ENCODE peak calls at places on chromosomes 16 and 17, in eight cellular contexts. O is activated T-helper 1 cell treated with anti-CD3 and anti-CD28 coated beads, Interleukin-2, amount 50 U/mL, for 16 hours; T is epithelial cell of esophagus; E is hippocampal formation; R is kidney glomerular epithelial cell; W is central memory CD4-positive, alpha-beta T cell; C is AG09319; G is stimulated activated CD4-positive, alpha-beta T cell treated with anti-CD3 and anti-CD28 coated beads, Interleukin-1b, Interleukin-23, amount 100 ng/mL, for 24 hours. S is an unnamed sample.

GRCh38 chr17:78515480-78515879 is 61.7 kb downstream of the DNAH17 start:
- DNase-seq in C (no peak), T (no peak), G (no peak), R (no peak), W (no peak), E (no peak), O (no peak), S (no peak)

GRCh38 chr17:63475491-63476412 is 1.1 kb upstream of the ACE start:
- DNase-seq in G (no peak), E (no peak), O (no peak), T (no peak), R (no peak), C (no peak), W (no peak), S (peak; percentile 52)

GRCh38 chr17:1709971-1710806 is at the start of gene TLCD2:
- DNase-seq in W (no peak), G (no peak), R (peak; percentile 56), T (peak; percentile 77), O (no peak), C (peak; percentile 49), E (no peak), S (no peak)

GRCh38 chr16:70416748-70417616 is 21.9 kb downstream of the ST3GAL2 start:
- DNase-seq in R (peak; percentile 41), O (no peak), G (no peak), W (no peak), T (no peak), E (no peak), C (no peak), S (no peak)

GRCh38 chr17:80415626-80416042 is 667 bp downstream of the ENDOV start:
- DNase-seq in T (no peak), E (no peak), G (no peak), R (no peak), C (no peak), O (no peak), W (no peak), S (no peak)

GRCh38 chr16:53695070-53695469 is 8.6 kb downstream of the RPGRIP1L start:
- DNase-seq in O (no peak), E (no peak), C (no peak), R (peak; percentile 8), T (peak; percentile 26), W (no peak), G (no peak), S (no peak)

GRCh38 chr17:81858170-81858966 is 2.0 kb downstream of the P4HB start:
- DNase-seq in C (no peak), O (no peak), G (no peak), W (no peak), T (no peak), E (no peak), R (no peak), S (no peak)

GRCh38 chr17:42347198-42347597 is 41.0 kb downstream of the STAT3 start:
- DNase-seq in G (no peak), E (no peak), W (no peak), R (peak; percentile 54), O (no peak), C (peak; percentile 78), T (peak; percentile 77), S (no peak)

GRCh38 chr17:64118452-64118979 is 11.4 kb downstream of the ERN1 start:
- DNase-seq in R (no peak), O (no peak), E (no peak), W (no peak), G (no peak), T (peak; percentile 29), C (no peak), S (no peak)

GRCh38 chr17:47231334-47231733 is 22.2 kb downstream of the MYL4 start:
- DNase-seq in C (no peak), G (no peak), E (no peak), W (no peak), R (no peak), O (no peak), T (no peak), S (no peak)

GRCh38 chr17:70278846-70279465 is 109.6 kb downstream of the KCNJ2 start:
- DNase-seq in W (no peak), G (no peak), E (no peak), O (no peak), R (no peak), C (no peak), T (no peak), S (no peak)

GRCh38 chr17:67139784-67140665 is 95.7 kb downstream of the CACNG1 start:
- DNase-seq in E (no peak), T (peak; percentile 36), G (no peak), W (no peak), O (no peak), C (no peak), R (no peak), S (no peak)

GRCh38 chr16:57299009-57299718 is 14.7 kb upstream of the PLLP start:
- DNase-seq in G (no peak), W (no peak), O (no peak), C (no peak), T (peak; percentile 75), R (peak; percentile 90), E (no peak), S (no peak)

GRCh38 chr17:40004712-40005111 is 10.5 kb upstream of the CSF3 start:
- DNase-seq in E (no peak), T (no peak), W (no peak), G (no peak), R (no peak), C (no peak), O (no peak), S (no peak)

GRCh38 chr17:57294629-57295501 is 38.5 kb downstream of the MSI2 start:
- DNase-seq in T (peak; percentile 15), O (no peak), E (no peak), G (peak; percentile 9), W (no peak), C (no peak), R (no peak), S (no peak)

GRCh38 chr16:88785106-88785924 is at the start of gene PIEZO1:
- DNase-seq in G (peak; percentile 66), C (no peak), R (peak; percentile 9), T (peak; percentile 68), O (peak; percentile 70), E (peak; percentile 65), W (peak; percentile 81), S (no peak)

GRCh38 chr17:77842906-77843249 is 115.6 kb upstream of the TNRC6C start:
- DNase-seq in G (no peak), T (no peak), R (no peak), O (no peak), W (no peak), C (no peak), E (no peak), S (no peak)

GRCh38 chr17:40825596-40825995 is 3.2 kb upstream of the KRT10 start:
- DNase-seq in C (no peak), G (no peak), E (no peak), T (no peak), O (no peak), R (no peak), W (no peak), S (no peak)

GRCh38 chr16:27198451-27199234 is 4.7 kb upstream of the KDM8 start:
- DNase-seq in W (no peak), E (no peak), T (no peak), C (no peak), G (no peak), O (no peak), R (no peak), S (no peak)

GRCh38 chr17:77598241-77598620 is 360.3 kb upstream of the TNRC6C start:
- DNase-seq in R (no peak), G (no peak), W (no peak), E (no peak), T (no peak), C (no peak), O (no peak), S (no peak)

S was measured in caudate nucleus.